ENCODE peak calls at places on chromosomes 3 and 15, in seven cellular contexts. V is ascending aorta; W is heart right ventricle; P is left ventricle myocardium inferior; Q is effector memory CD4-positive, alpha-beta T cell; S is right atrium auricular region; H is aorta. R is an unnamed sample. For H3K27me3, the result is how much of the 10 kb centered on the place peaks cover.

GRCh38 chr15:78302579-78302978 is 3.2 kb upstream of the SKIC8 start:
- DNase-seq in V (no peak), W (no peak), P (no peak), Q (no peak), S (no peak), H (no peak), R (no peak)

GRCh38 chr3:197534348-197534725 is 21.4 kb downstream of the BDH1 start:
- DNase-seq in V (no peak), W (no peak), P (no peak), Q (no peak), S (no peak), H (no peak), R (no peak)

GRCh38 chr15:41917767-41918430 is 24.0 kb upstream of the SPTBN5 start:
- DNase-seq in V (no peak), W (peak), P (peak), Q (no peak), S (peak), H (no peak), R (no peak)

GRCh38 chr15:66600240-66600627 is 34.4 kb upstream of the LCTL start:
- DNase-seq in V (no peak), W (no peak), P (no peak), Q (no peak), S (no peak), H (no peak), R (no peak)

GRCh38 chr15:25238126-25238525 is 200.7 kb downstream of the UBE3A start:
- DNase-seq in V (no peak), W (peak), P (peak), Q (no peak), S (no peak), H (peak), R (no peak)

GRCh38 chr15:87267798-87268197 is 988.7 kb downstream of the NTRK3 start:
- DNase-seq in V (no peak), W (no peak), P (no peak), Q (no peak), S (no peak), H (no peak), R (no peak)

GRCh38 chr3:183560607-183561006 is 5.1 kb upstream of the KLHL6 start:
- DNase-seq in V (no peak), W (no peak), P (no peak), Q (no peak), S (no peak), H (no peak), R (peak)

GRCh38 chr3:156473341-156473740 is 81.6 kb downstream of the SSR3 start:
- DNase-seq in V (no peak), W (no peak), P (no peak), Q (no peak), S (no peak), H (no peak), R (no peak)

GRCh38 chr3:72973786-72974185 is 22.8 kb upstream of the PPP4R2 start:
- DNase-seq in V (no peak), W (no peak), P (no peak), Q (no peak), S (no peak), H (no peak), R (no peak)

GRCh38 chr3:159458010-159458409 is 530.6 kb upstream of the IL12A start:
- DNase-seq in V (no peak), W (no peak), P (no peak), Q (no peak), S (no peak), H (no peak), R (no peak)

GRCh38 chr3:103048371-103048722 is 613.5 kb downstream of the ZPLD1 start:
- DNase-seq in V (no peak), W (no peak), P (no peak), Q (no peak), S (no peak), H (no peak), R (no peak)

GRCh38 chr3:96836153-96836915 is 21.9 kb downstream of the EPHA6 start:
- DNase-seq in V (no peak), W (no peak), P (no peak), Q (no peak), S (no peak), H (no peak), R (no peak)

GRCh38 chr15:33908396-33908795 is 59.9 kb upstream of the CHRM5 start:
- DNase-seq in V (no peak), W (no peak), P (no peak), Q (no peak), S (no peak), H (no peak), R (no peak)

GRCh38 chr3:47512416-47513124 is 942 bp downstream of the ELP6 start:
- DNase-seq in V (no peak), W (peak), P (no peak), Q (no peak), S (no peak), H (peak), R (no peak)

GRCh38 chr15:69380100-69380725 is 33.9 kb upstream of the KIF23 start:
- DNase-seq in V (no peak), W (no peak), P (no peak), Q (no peak), S (no peak), H (peak), R (peak)

GRCh38 chr15:47431501-47431900 is 285.8 kb upstream of the SEMA6D start:
- DNase-seq in V (no peak), W (no peak), P (no peak), Q (no peak), S (no peak), H (no peak), R (no peak)

GRCh38 chr15:35142578-35142977 is 57.5 kb upstream of the NANOGP8 start:
- DNase-seq in V (no peak), W (no peak), P (no peak), Q (no peak), S (no peak), H (no peak), R (no peak)

GRCh38 chr3:3552741-3553140 is 246.5 kb upstream of the LRRN1 start:
- DNase-seq in V (no peak), W (no peak), P (no peak), Q (no peak), S (no peak), H (no peak), R (no peak)

GRCh38 chr3:49769926-49770325 is 16.4 kb downstream of the IP6K1 start:
- DNase-seq in V (no peak), W (no peak), P (no peak), Q (no peak), S (no peak), H (no peak), R (no peak)

GRCh38 chr3:64229903-64230302 is 4.6 kb upstream of the PRICKLE2 start:
- DNase-seq in V (no peak), W (no peak), P (no peak), Q (no peak), S (no peak), H (no peak), R (no peak)

GRCh38 chr3:184177331-184177731 is 2.7 kb downstream of the AP2M1 start:
- DNase-seq in V (no peak), W (no peak), P (no peak), Q (no peak), S (no peak), H (peak), R (peak)

GRCh38 chr3:124200336-124200901 is 208.5 kb upstream of the ROPN1 start:
- DNase-seq in V (peak), W (no peak), P (no peak), Q (no peak), S (no peak), H (no peak), R (no peak)

GRCh38 chr15:99305761-99306505 is 54.7 kb downstream of the LRRC28 start:
- DNase-seq in V (peak), W (peak), P (peak), Q (no peak), S (peak), H (peak), R (peak)

GRCh38 chr3:50615190-50615589 is 1.8 kb upstream of the MAPKAPK3 start:
- DNase-seq in V (no peak), W (no peak), P (no peak), Q (no peak), S (no peak), H (no peak), R (no peak)

GRCh38 chr3:175857666-175858270 is 998.6 kb downstream of the NAALADL2 start:
- DNase-seq in V (no peak), W (no peak), P (no peak), Q (no peak), S (no peak), H (no peak), R (no peak)

GRCh38 chr3:36743821-36744220 is 20.5 kb downstream of the DCLK3 start:
- DNase-seq in V (no peak), W (no peak), P (no peak), Q (no peak), S (no peak), H (no peak), R (no peak)

GRCh38 chr15:66851226-66852063 is 149.4 kb downstream of the SMAD6 start:
- DNase-seq in V (peak), W (peak), P (peak), Q (no peak), S (peak), H (peak), R (peak)

GRCh38 chr3:12138044-12138443 is 20.7 kb downstream of the TIMP4 start:
- DNase-seq in V (no peak), W (peak), P (no peak), Q (no peak), S (no peak), H (no peak), R (peak)
- H3K27me3 ChIP-seq in V (under half), W (under half), P (under half), Q (under half), S (under half), H (under half), R (under half)

GRCh38 chr3:14803101-14803980 is 15.4 kb upstream of the FGD5 start:
- DNase-seq in V (no peak), W (peak), P (peak), Q (no peak), S (no peak), H (no peak), R (no peak)
- H3K27me3 ChIP-seq in V (under half), W (under half), P (under half), Q (under half), S (under half), H (under half), R (half or more)

GRCh38 chr3:180743813-180744212 is 64.5 kb upstream of the CCDC39 start:
- DNase-seq in V (no peak), W (no peak), P (no peak), Q (no peak), S (no peak), H (no peak), R (no peak)
- H3K27me3 ChIP-seq in V (under half), W (under half), P (under half), Q (under half), S (under half), H (under half), R (under half)

GRCh38 chr15:82641129-82641798 is 5.9 kb downstream of the CPEB1 start:
- DNase-seq in V (no peak), W (no peak), P (no peak), Q (no peak), S (no peak), H (no peak), R (peak)
- H3K27me3 ChIP-seq in V (under half), W (under half), P (half or more), Q (under half), S (under half), H (under half), R (under half)

DNA sequence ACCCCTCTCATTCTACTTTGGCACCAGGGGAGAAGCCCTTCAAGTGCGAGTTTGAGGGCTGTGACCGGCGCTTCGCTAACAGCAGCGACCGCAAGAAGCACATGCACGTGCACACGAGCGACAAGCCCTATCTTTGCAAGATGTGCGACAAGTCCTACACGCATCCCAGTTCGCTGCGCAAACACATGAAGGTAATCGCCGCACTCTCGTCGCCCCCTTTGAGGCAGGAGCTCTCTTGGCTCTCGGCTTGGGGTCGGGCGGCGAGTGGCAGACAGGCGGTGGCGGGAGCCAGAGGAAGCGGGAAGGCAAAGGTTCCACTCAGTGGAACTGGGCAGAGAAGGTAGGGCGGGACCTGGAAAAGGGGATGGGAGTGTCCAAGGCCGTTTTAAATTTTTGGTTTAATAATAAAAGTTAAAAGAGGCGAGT is 3.3 kb downstream of the ZIC1 start:
- DNase-seq in V (no peak), W (no peak), P (no peak), Q (no peak), S (no peak), H (no peak), R (no peak)
- H3K27me3 ChIP-seq in V (under half), W (under half), P (half or more), Q (half or more), S (half or more), H (under half), R (under half)

GRCh38 chr15:89750560-89751542 is at the start of gene MESP1:
- DNase-seq in V (peak), W (peak), P (peak), Q (peak), S (peak), H (peak), R (peak)
- H3K27me3 ChIP-seq in V (under half), W (under half), P (under half), Q (under half), S (under half), H (under half), R (under half)

GRCh38 chr15:80777137-80777536 is 2.0 kb upstream of the CEMIP start:
- DNase-seq in V (no peak), W (no peak), P (no peak), Q (no peak), S (peak), H (no peak), R (no peak)
- H3K27me3 ChIP-seq in V (under half), W (under half), P (under half), Q (under half), S (under half), H (under half), R (under half)

GRCh38 chr3:71784201-71784913 is 591 bp downstream of the PROK2 start:
- DNase-seq in V (no peak), W (no peak), P (no peak), Q (no peak), S (no peak), H (no peak), R (no peak)
- H3K27me3 ChIP-seq in V (under half), W (under half), P (half or more), Q (under half), S (under half), H (under half), R (under half)